ENCODE peak calls at places on chromosomes 5 and 9, in seven cellular contexts. V is IMR-90, O is H1, A is mesenchymal stem cell, I is trophoblast cell, P is neuronal stem cell, R is H9. T is an unnamed sample.
A peak's percentile ranks its signal among the peaks of the same experiment; 100 is the strongest.

GRCh38 chr5:177447066-177447610 is 524 bp downstream of the PRR7 start:
- DNase-seq in I (no peak), R (peak; percentile 76), P (peak; percentile 82), O (no peak), V (peak; percentile 25), A (peak; percentile 57), T (peak; percentile 76)

GRCh38 chr5:9878196-9878595 is 248.0 kb upstream of the TAS2R1 start:
- DNase-seq in R (no peak), O (no peak), V (no peak), A (no peak), I (no peak), P (no peak), T (no peak)

GRCh38 chr5:32443145-32443540 is 1.4 kb downstream of the ZFR start:
- DNase-seq in V (peak; percentile 57), O (no peak), I (no peak), R (no peak), P (no peak), A (peak; percentile 54), T (no peak)

GRCh38 chr5:38551020-38552017 is 5.1 kb downstream of the LIFR start:
- DNase-seq in O (no peak), I (peak; percentile 40), P (no peak), A (peak; percentile 66), V (peak; percentile 73), R (no peak), T (peak; percentile 76)

GRCh38 chr5:72138943-72139467 is 31.7 kb downstream of the MAP1B start:
- DNase-seq in I (no peak), O (no peak), V (peak; percentile 97), R (no peak), P (no peak), A (peak; percentile 83), T (no peak)

GRCh38 chr5:136011427-136012001 is 17.3 kb upstream of the TGFBI start:
- DNase-seq in V (peak; percentile 85), O (no peak), P (no peak), I (no peak), A (peak; percentile 92), R (no peak), T (no peak)

GRCh38 chr5:72515211-72515610 is 8.0 kb upstream of the ZNF366 start:
- DNase-seq in P (no peak), V (no peak), A (no peak), R (no peak), I (no peak), O (no peak), T (no peak)

GRCh38 chr5:121525731-121526130 is 326.0 kb upstream of the FTMT start:
- DNase-seq in V (no peak), I (no peak), A (no peak), P (no peak), R (no peak), O (no peak), T (no peak)

GRCh38 chr9:15831384-15831783 is 278.5 kb downstream of the CCDC171 start:
- DNase-seq in V (no peak), O (no peak), R (no peak), I (no peak), P (no peak), A (no peak), T (no peak)

GRCh38 chr5:66882592-66883227 is 286.5 kb downstream of the MAST4 start:
- DNase-seq in V (peak; percentile 72), O (no peak), P (no peak), I (peak; percentile 74), R (no peak), A (peak; percentile 44), T (no peak)

GRCh38 chr5:147567917-147568598 is 58.2 kb upstream of the DPYSL3 start:
- DNase-seq in R (peak; percentile 93), V (peak; percentile 80), I (peak; percentile 85), A (peak; percentile 30), P (peak; percentile 54), O (peak; percentile 86), T (peak; percentile 85)

GRCh38 chr9:124040186-124040920 is 28.8 kb downstream of the LHX2 start:
- DNase-seq in O (no peak), R (no peak), P (no peak), A (peak; percentile 49), V (peak; percentile 56), I (no peak), T (no peak)

GRCh38 chr9:116147821-116148220 is 5.8 kb upstream of the PAPPA start:
- DNase-seq in A (no peak), R (no peak), P (no peak), I (no peak), O (no peak), V (no peak), T (no peak)

GRCh38 chr9:95131023-95131943 is 186.2 kb downstream of the FANCC start:
- DNase-seq in I (peak; percentile 21), P (peak; percentile 63), R (peak; percentile 78), O (no peak), A (peak; percentile 74), V (peak; percentile 60), T (peak; percentile 71)

GRCh38 chr5:119476341-119476740 is 24.0 kb downstream of the HSD17B4 start:
- DNase-seq in R (no peak), I (no peak), O (no peak), V (no peak), P (no peak), A (no peak), T (no peak)

GRCh38 chr5:150227606-150228273 is 37.9 kb downstream of the SLC6A7 start:
- DNase-seq in P (no peak), I (peak; percentile 75), A (peak; percentile 72), O (no peak), R (no peak), V (peak; percentile 43), T (peak; percentile 15)

GRCh38 chr5:165185726-165186125 is 1680.3 kb downstream of the MAT2B start:
- DNase-seq in V (no peak), A (no peak), O (no peak), I (no peak), P (no peak), R (no peak), T (no peak)
- H4K8ac ChIP-seq in V (no peak overlapping the region), A (no peak overlapping the region), O (no peak overlapping the region), I (no peak overlapping the region), P (no peak overlapping the region), R (no peak overlapping the region), T (no peak overlapping the region)

GRCh38 chr9:126510564-126510963 is 103.2 kb upstream of the LMX1B start:
- DNase-seq in I (no peak), R (no peak), A (no peak), O (no peak), P (no peak), V (no peak), T (no peak)

GRCh38 chr9:126508928-126509327 is 104.8 kb upstream of the LMX1B start:
- DNase-seq in P (no peak), R (no peak), O (no peak), A (no peak), I (no peak), V (no peak), T (no peak)

GRCh38 chr9:126511426-126511825 is 102.3 kb upstream of the LMX1B start:
- DNase-seq in O (no peak), I (no peak), A (no peak), P (no peak), V (peak; percentile 11), R (no peak), T (no peak)

GRCh38 chr9:126508171-126508591 is 105.5 kb upstream of the LMX1B start:
- DNase-seq in I (no peak), V (no peak), P (no peak), R (no peak), O (no peak), A (no peak), T (no peak)

GRCh38 chr9:126509718-126510117 is 104.0 kb upstream of the LMX1B start:
- DNase-seq in O (no peak), V (no peak), R (no peak), I (no peak), P (no peak), A (no peak), T (no peak)
- H2BK120ac ChIP-seq in O (no peak overlapping the region), V (no peak overlapping the region), R (no peak overlapping the region), I (no peak overlapping the region), P (no peak overlapping the region), A (no peak overlapping the region), T (no peak overlapping the region)

DNA sequence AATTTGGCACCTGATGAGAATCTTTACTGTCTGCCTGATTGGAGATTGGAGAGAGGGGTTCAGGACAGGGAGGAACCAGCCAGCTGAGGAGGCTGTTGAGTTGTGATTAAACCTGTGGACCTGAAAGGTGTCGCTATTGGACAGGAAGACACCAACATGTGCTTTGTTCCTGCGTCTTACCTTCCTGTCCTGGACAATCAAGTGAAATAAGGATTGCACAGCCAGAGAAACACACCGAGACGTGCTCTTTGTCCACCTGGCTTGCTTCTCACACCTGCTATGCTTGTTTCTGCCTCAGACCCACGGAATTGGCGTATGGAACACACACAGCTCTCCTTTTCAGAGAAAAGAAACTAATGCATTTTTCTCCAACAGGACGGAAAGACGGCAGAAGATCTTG is 57.7 kb upstream of the CTSL start:
- DNase-seq in I (no peak), A (no peak), V (no peak), O (no peak), P (no peak), R (peak; percentile 12), T (no peak)
- H2AK5ac ChIP-seq in I (no peak overlapping the region), A (no peak overlapping the region), V (no peak overlapping the region), O (no peak overlapping the region), P (no peak overlapping the region), R (no peak overlapping the region), T (no peak overlapping the region)

DNA sequence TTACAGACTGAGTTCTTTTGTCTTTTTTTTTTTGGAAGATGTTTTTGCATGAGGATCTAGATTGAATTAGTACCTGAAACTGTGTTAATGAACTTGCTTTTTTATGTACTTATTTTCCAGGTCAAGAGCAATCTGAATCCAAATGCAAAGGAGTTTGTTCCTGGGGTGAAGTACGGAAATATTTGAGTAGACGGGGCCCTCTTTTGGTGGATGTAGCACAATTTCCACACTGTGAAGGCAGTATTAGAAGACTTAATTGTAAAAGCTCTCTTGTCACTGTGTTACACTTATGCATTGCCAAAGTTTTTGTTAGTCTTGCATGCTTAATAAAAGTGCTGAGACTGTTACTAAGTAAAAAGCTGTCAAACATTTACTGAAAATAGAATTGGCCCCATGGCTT is 14.5 kb downstream of the SLC23A1 start:
- DNase-seq in R (no peak), O (no peak), I (no peak), V (peak; percentile 29), A (no peak), P (no peak), T (peak; percentile 29)
- H4K8ac ChIP-seq in R (no peak overlapping the region), O (no peak overlapping the region), I (no peak overlapping the region), V (no peak overlapping the region), A (no peak overlapping the region), P (no peak overlapping the region), T (no peak overlapping the region)

GRCh38 chr9:88370346-88370745 is 17.9 kb upstream of the SPIN1 start:
- DNase-seq in I (no peak), A (peak; percentile 16), R (no peak), V (no peak), P (no peak), O (no peak), T (no peak)

GRCh38 chr9:88372103-88372694 is 16.0 kb upstream of the SPIN1 start:
- DNase-seq in A (peak; percentile 20), R (no peak), P (no peak), O (no peak), I (no peak), V (no peak), T (no peak)

GRCh38 chr9:88378317-88378716 is 9.9 kb upstream of the SPIN1 start:
- DNase-seq in O (no peak), R (peak; percentile 81), P (no peak), V (peak; percentile 17), I (no peak), A (peak; percentile 61), T (peak; percentile 61)

GRCh38 chr9:88373018-88373417 is 15.2 kb upstream of the SPIN1 start:
- DNase-seq in A (no peak), V (no peak), P (no peak), I (no peak), O (no peak), R (no peak), T (no peak)
- H2BK120ac ChIP-seq in A (no peak overlapping the region), V (no peak overlapping the region), P (no peak overlapping the region), I (no peak overlapping the region), O (no peak overlapping the region), R (no peak overlapping the region), T (no peak overlapping the region)

T was measured in mesendoderm.